ENCODE peak calls at places on chromosomes 2 and 18, in four cellular contexts. One of them, this sample, is unnamed.

GRCh38 chr2:98768765-98769476 is 38.0 kb upstream of the MGAT4A start:
- DNase-seq in mammary epithelial cell: peak
- DNase-seq in stimulated activated CD4-positive, alpha-beta T cell treated with anti-CD3 and anti-CD28 coated beads, Interleukin-2, amount 100 ng/mL, for 48 hours: no peak
- DNase-seq in MCF 10A: peak
- DNase-seq in this sample: no peak

GRCh38 chr2:238236571-238236970 is 3.3 kb downstream of the HES6 start:
- DNase-seq in mammary epithelial cell: no peak
- DNase-seq in stimulated activated CD4-positive, alpha-beta T cell treated with anti-CD3 and anti-CD28 coated beads, Interleukin-2, amount 100 ng/mL, for 48 hours: no peak
- DNase-seq in MCF 10A: no peak
- DNase-seq in this sample: no peak

GRCh38 chr2:104933518-104933917 is 79.6 kb downstream of the POU3F3 start:
- DNase-seq in mammary epithelial cell: no peak
- DNase-seq in stimulated activated CD4-positive, alpha-beta T cell treated with anti-CD3 and anti-CD28 coated beads, Interleukin-2, amount 100 ng/mL, for 48 hours: no peak
- DNase-seq in MCF 10A: no peak
- DNase-seq in this sample: no peak

GRCh38 chr2:28102455-28102874 is 211.9 kb downstream of the BABAM2 start:
- DNase-seq in mammary epithelial cell: peak
- DNase-seq in stimulated activated CD4-positive, alpha-beta T cell treated with anti-CD3 and anti-CD28 coated beads, Interleukin-2, amount 100 ng/mL, for 48 hours: no peak
- DNase-seq in MCF 10A: peak
- DNase-seq in this sample: no peak

GRCh38 chr2:111708478-111708877 is 175.5 kb downstream of the ANAPC1 start:
- DNase-seq in mammary epithelial cell: no peak
- DNase-seq in stimulated activated CD4-positive, alpha-beta T cell treated with anti-CD3 and anti-CD28 coated beads, Interleukin-2, amount 100 ng/mL, for 48 hours: no peak
- DNase-seq in MCF 10A: no peak
- DNase-seq in this sample: no peak

GRCh38 chr2:196415384-196415783 is 224.1 kb upstream of the CCDC150 start:
- DNase-seq in mammary epithelial cell: no peak
- DNase-seq in stimulated activated CD4-positive, alpha-beta T cell treated with anti-CD3 and anti-CD28 coated beads, Interleukin-2, amount 100 ng/mL, for 48 hours: no peak
- DNase-seq in MCF 10A: no peak
- DNase-seq in this sample: peak

GRCh38 chr18:4807495-4808293 is 352.6 kb upstream of the DLGAP1 start:
- DNase-seq in mammary epithelial cell: no peak
- DNase-seq in stimulated activated CD4-positive, alpha-beta T cell treated with anti-CD3 and anti-CD28 coated beads, Interleukin-2, amount 100 ng/mL, for 48 hours: no peak
- DNase-seq in MCF 10A: no peak
- DNase-seq in this sample: no peak

GRCh38 chr2:134178109-134178877 is 75.6 kb upstream of the MGAT5 start:
- DNase-seq in mammary epithelial cell: peak
- DNase-seq in stimulated activated CD4-positive, alpha-beta T cell treated with anti-CD3 and anti-CD28 coated beads, Interleukin-2, amount 100 ng/mL, for 48 hours: no peak
- DNase-seq in MCF 10A: no peak
- DNase-seq in this sample: no peak

GRCh38 chr2:126776255-126776654 is 120.3 kb downstream of the GYPC start:
- DNase-seq in mammary epithelial cell: no peak
- DNase-seq in stimulated activated CD4-positive, alpha-beta T cell treated with anti-CD3 and anti-CD28 coated beads, Interleukin-2, amount 100 ng/mL, for 48 hours: no peak
- DNase-seq in MCF 10A: no peak
- DNase-seq in this sample: no peak

GRCh38 chr2:33529771-33530481 is 53.5 kb downstream of the RASGRP3 start:
- DNase-seq in mammary epithelial cell: peak
- DNase-seq in stimulated activated CD4-positive, alpha-beta T cell treated with anti-CD3 and anti-CD28 coated beads, Interleukin-2, amount 100 ng/mL, for 48 hours: no peak
- DNase-seq in MCF 10A: peak
- DNase-seq in this sample: no peak

GRCh38 chr2:236209996-236210395 is 41.8 kb upstream of the GBX2 start:
- DNase-seq in mammary epithelial cell: no peak
- DNase-seq in stimulated activated CD4-positive, alpha-beta T cell treated with anti-CD3 and anti-CD28 coated beads, Interleukin-2, amount 100 ng/mL, for 48 hours: no peak
- DNase-seq in MCF 10A: no peak
- DNase-seq in this sample: no peak

GRCh38 chr2:55163258-55163657 is 68.8 kb downstream of the CLHC1 start:
- DNase-seq in mammary epithelial cell: no peak
- DNase-seq in stimulated activated CD4-positive, alpha-beta T cell treated with anti-CD3 and anti-CD28 coated beads, Interleukin-2, amount 100 ng/mL, for 48 hours: no peak
- DNase-seq in MCF 10A: no peak
- DNase-seq in this sample: no peak

GRCh38 chr2:290090-290722 is 2.3 kb upstream of the ALKAL2 start:
- DNase-seq in mammary epithelial cell: peak
- DNase-seq in stimulated activated CD4-positive, alpha-beta T cell treated with anti-CD3 and anti-CD28 coated beads, Interleukin-2, amount 100 ng/mL, for 48 hours: peak
- DNase-seq in MCF 10A: peak
- DNase-seq in this sample: no peak

GRCh38 chr18:31736630-31737029 is 24.1 kb downstream of the SLC25A52 start:
- DNase-seq in mammary epithelial cell: no peak
- DNase-seq in stimulated activated CD4-positive, alpha-beta T cell treated with anti-CD3 and anti-CD28 coated beads, Interleukin-2, amount 100 ng/mL, for 48 hours: no peak
- DNase-seq in MCF 10A: no peak
- DNase-seq in this sample: no peak

GRCh38 chr2:215360596-215360995 is 48.7 kb downstream of the ATIC start:
- DNase-seq in mammary epithelial cell: no peak
- DNase-seq in stimulated activated CD4-positive, alpha-beta T cell treated with anti-CD3 and anti-CD28 coated beads, Interleukin-2, amount 100 ng/mL, for 48 hours: no peak
- DNase-seq in MCF 10A: no peak
- DNase-seq in this sample: no peak

GRCh38 chr2:62197609-62198236 is 1.8 kb downstream of the B3GNT2 start:
- DNase-seq in mammary epithelial cell: peak
- DNase-seq in stimulated activated CD4-positive, alpha-beta T cell treated with anti-CD3 and anti-CD28 coated beads, Interleukin-2, amount 100 ng/mL, for 48 hours: peak
- DNase-seq in MCF 10A: peak
- DNase-seq in this sample: no peak

GRCh38 chr18:69999671-70000070 is 52.0 kb upstream of the CD226 start:
- DNase-seq in mammary epithelial cell: no peak
- DNase-seq in stimulated activated CD4-positive, alpha-beta T cell treated with anti-CD3 and anti-CD28 coated beads, Interleukin-2, amount 100 ng/mL, for 48 hours: no peak
- DNase-seq in MCF 10A: no peak
- DNase-seq in this sample: no peak

GRCh38 chr2:200252661-200253067 is 53.8 kb upstream of the SPATS2L start:
- DNase-seq in mammary epithelial cell: peak
- DNase-seq in stimulated activated CD4-positive, alpha-beta T cell treated with anti-CD3 and anti-CD28 coated beads, Interleukin-2, amount 100 ng/mL, for 48 hours: no peak
- DNase-seq in MCF 10A: peak
- DNase-seq in this sample: no peak

GRCh38 chr2:209499071-209499470 is 75.2 kb downstream of the MAP2 start:
- DNase-seq in mammary epithelial cell: peak
- DNase-seq in stimulated activated CD4-positive, alpha-beta T cell treated with anti-CD3 and anti-CD28 coated beads, Interleukin-2, amount 100 ng/mL, for 48 hours: no peak
- DNase-seq in MCF 10A: peak
- DNase-seq in this sample: no peak

GRCh38 chr2:178301595-178302324 is 107.4 kb downstream of the OSBPL6 start:
- DNase-seq in mammary epithelial cell: no peak
- DNase-seq in stimulated activated CD4-positive, alpha-beta T cell treated with anti-CD3 and anti-CD28 coated beads, Interleukin-2, amount 100 ng/mL, for 48 hours: no peak
- DNase-seq in MCF 10A: no peak
- DNase-seq in this sample: no peak

GRCh38 chr18:39453882-39454281 is 1888.3 kb upstream of the CELF4 start:
- DNase-seq in mammary epithelial cell: peak
- DNase-seq in stimulated activated CD4-positive, alpha-beta T cell treated with anti-CD3 and anti-CD28 coated beads, Interleukin-2, amount 100 ng/mL, for 48 hours: no peak
- DNase-seq in MCF 10A: peak
- DNase-seq in this sample: no peak

GRCh38 chr2:46315103-46315890 is 18.1 kb downstream of the EPAS1 start:
- DNase-seq in mammary epithelial cell: peak
- DNase-seq in stimulated activated CD4-positive, alpha-beta T cell treated with anti-CD3 and anti-CD28 coated beads, Interleukin-2, amount 100 ng/mL, for 48 hours: no peak
- DNase-seq in MCF 10A: peak
- DNase-seq in this sample: no peak

GRCh38 chr18:76491801-76492668 is 3.0 kb downstream of the ZNF516 start:
- DNase-seq in mammary epithelial cell: peak
- DNase-seq in stimulated activated CD4-positive, alpha-beta T cell treated with anti-CD3 and anti-CD28 coated beads, Interleukin-2, amount 100 ng/mL, for 48 hours: peak
- DNase-seq in MCF 10A: peak
- DNase-seq in this sample: no peak

GRCh38 chr2:43188561-43189386 is 37.6 kb downstream of the ZFP36L2 start:
- DNase-seq in mammary epithelial cell: no peak
- DNase-seq in stimulated activated CD4-positive, alpha-beta T cell treated with anti-CD3 and anti-CD28 coated beads, Interleukin-2, amount 100 ng/mL, for 48 hours: no peak
- DNase-seq in MCF 10A: no peak
- DNase-seq in this sample: no peak

GRCh38 chr2:157898591-157898996 is 22.5 kb upstream of the ACVR1 start:
- DNase-seq in mammary epithelial cell: peak
- DNase-seq in stimulated activated CD4-positive, alpha-beta T cell treated with anti-CD3 and anti-CD28 coated beads, Interleukin-2, amount 100 ng/mL, for 48 hours: peak
- DNase-seq in MCF 10A: peak
- DNase-seq in this sample: no peak

GRCh38 chr2:43114210-43114609 is 112.2 kb downstream of the ZFP36L2 start:
- DNase-seq in mammary epithelial cell: peak
- DNase-seq in stimulated activated CD4-positive, alpha-beta T cell treated with anti-CD3 and anti-CD28 coated beads, Interleukin-2, amount 100 ng/mL, for 48 hours: no peak
- DNase-seq in MCF 10A: peak
- DNase-seq in this sample: no peak

GRCh38 chr2:209727077-209727476 is 44.6 kb upstream of the UNC80 start:
- DNase-seq in mammary epithelial cell: no peak
- DNase-seq in stimulated activated CD4-positive, alpha-beta T cell treated with anti-CD3 and anti-CD28 coated beads, Interleukin-2, amount 100 ng/mL, for 48 hours: no peak
- DNase-seq in MCF 10A: no peak
- DNase-seq in this sample: no peak

GRCh38 chr2:16148632-16149348 is 208.4 kb downstream of the MYCN start:
- DNase-seq in mammary epithelial cell: no peak
- DNase-seq in stimulated activated CD4-positive, alpha-beta T cell treated with anti-CD3 and anti-CD28 coated beads, Interleukin-2, amount 100 ng/mL, for 48 hours: no peak
- DNase-seq in MCF 10A: no peak
- DNase-seq in this sample: no peak

GRCh38 chr2:176080540-176081355 is 3.0 kb downstream of the EVX2 start:
- DNase-seq in mammary epithelial cell: no peak
- DNase-seq in stimulated activated CD4-positive, alpha-beta T cell treated with anti-CD3 and anti-CD28 coated beads, Interleukin-2, amount 100 ng/mL, for 48 hours: no peak
- DNase-seq in MCF 10A: no peak
- DNase-seq in this sample: no peak

GRCh38 chr2:234426616-234427015 is 70.3 kb downstream of the ARL4C start:
- DNase-seq in mammary epithelial cell: no peak
- DNase-seq in stimulated activated CD4-positive, alpha-beta T cell treated with anti-CD3 and anti-CD28 coated beads, Interleukin-2, amount 100 ng/mL, for 48 hours: no peak
- DNase-seq in MCF 10A: no peak
- DNase-seq in this sample: peak